ENCODE peak calls at places on chromosomes 7 and 10, in ten cellular contexts. C is AG08396; J is T-helper 9 cell; Z is MV-4-11; A is EL; U is NCI-H187; S is stimulated activated CD4-positive, alpha-beta T cell treated with anti-CD3 and anti-CD28 coated beads, Interleukin-1b, Interleukin-23, amount 100 ng/mL, for 24 hours; T is kidney epithelial cell; N is AG04450; O is brain microvascular endothelial cell. H is an unnamed sample.

GRCh38 chr7:39535064-39535463 is 31.1 kb upstream of the YAE1 start:
- DNase-seq in S (no peak), T (no peak), J (no peak), A (no peak), O (no peak), N (no peak), C (no peak), U (no peak), Z (no peak), H (no peak)

GRCh38 chr7:19209297-19209696 is 64.1 kb upstream of the FERD3L start:
- DNase-seq in U (no peak), A (no peak), C (no peak), S (no peak), O (no peak), Z (no peak), N (no peak), J (no peak), T (no peak), H (no peak)

GRCh38 chr10:33660329-33660728 is 325.9 kb upstream of the NRP1 start:
- DNase-seq in O (no peak), C (no peak), N (no peak), S (no peak), A (no peak), U (no peak), T (no peak), Z (no peak), J (no peak), H (no peak)

GRCh38 chr10:99232357-99232999 is 3.2 kb downstream of the HPSE2 start:
- DNase-seq in T (no peak), S (no peak), Z (no peak), A (no peak), J (no peak), N (no peak), U (no peak), O (no peak), C (no peak), H (no peak)

GRCh38 chr7:29254663-29255062 is 60.1 kb downstream of the CHN2 start:
- DNase-seq in S (no peak), A (no peak), U (no peak), J (no peak), T (no peak), O (no peak), Z (no peak), C (no peak), N (no peak), H (no peak)

GRCh38 chr10:11164806-11165590 is 147.3 kb downstream of the CELF2 start:
- DNase-seq in A (peak; percentile 67), S (peak; percentile 58), U (no peak), O (peak; percentile 76), T (no peak), Z (peak; percentile 77), J (peak; percentile 50), N (peak; percentile 63), C (peak; percentile 80), H (peak; percentile 73)

GRCh38 chr10:128189176-128189575 is 63.0 kb upstream of the MKI67 start:
- DNase-seq in U (no peak), N (no peak), C (no peak), T (no peak), Z (no peak), J (no peak), A (no peak), S (no peak), O (no peak), H (no peak)

GRCh38 chr7:10181996-10182395 is 791.7 kb upstream of the PHF14 start:
- DNase-seq in A (no peak), J (no peak), T (no peak), O (no peak), C (no peak), N (no peak), U (no peak), Z (peak; percentile 33), S (no peak), H (no peak)

H was measured in H1.